ENCODE peak calls at places on chromosomes 6 and 20, in five cellular contexts. T is GM23338; D is mesenchymal stem cell; M is CD4-positive, CD25-positive, alpha-beta regulatory T cell; W is RWPE1. J is an unnamed sample.

GRCh38 chr20:44810061-44810390 is 320 bp downstream of the RIMS4 start:
- DNase-seq in W (no peak), T (peak; percentile 43), D (no peak), M (no peak), J (no peak)

GRCh38 chr6:118735320-118735719 is 83.9 kb upstream of the CEP85L start:
- DNase-seq in T (peak; percentile 83), M (no peak), W (no peak), D (no peak), J (no peak)

GRCh38 chr6:51855310-51856082 is 231.9 kb downstream of the PKHD1 start:
- DNase-seq in T (peak; percentile 95), D (peak; percentile 29), M (peak; percentile 23), W (peak; percentile 36), J (peak; percentile 49)

GRCh38 chr6:90819483-90819882 is 232.6 kb upstream of the MAP3K7 start:
- DNase-seq in T (no peak), M (no peak), W (no peak), D (no peak), J (no peak)

GRCh38 chr6:140380371-140381218 is 1006.1 kb upstream of the CITED2 start:
- DNase-seq in W (peak; percentile 19), T (no peak), M (no peak), D (peak; percentile 46), J (no peak)

GRCh38 chr20:8858181-8858794 is 210.6 kb upstream of the PLCB4 start:
- DNase-seq in D (peak; percentile 3), T (no peak), M (no peak), W (no peak), J (peak; percentile 19)

GRCh38 chr6:71510057-71510713 is 221.6 kb downstream of the OGFRL1 start:
- DNase-seq in D (peak; percentile 80), W (peak; percentile 53), T (peak; percentile 77), M (no peak), J (peak; percentile 58)

GRCh38 chr6:36443951-36444428 is 1.2 kb downstream of the KCTD20 start:
- DNase-seq in T (peak; percentile 79), D (peak; percentile 30), W (peak; percentile 48), M (peak; percentile 14), J (no peak)

GRCh38 chr6:85436408-85436807 is 13.5 kb upstream of the NT5E start:
- DNase-seq in W (no peak), M (no peak), D (no peak), T (no peak), J (no peak)

GRCh38 chr6:109242029-109242428 is 140.2 kb downstream of the CD164 start:
- DNase-seq in M (no peak), W (no peak), T (no peak), D (no peak), J (no peak)

GRCh38 chr20:57614490-57615471 is 5.4 kb downstream of the ZBP1 start:
- DNase-seq in M (no peak), D (no peak), T (no peak), W (no peak), J (no peak)
- H3K27ac ChIP-seq in M (no peak overlapping the region), D (no peak overlapping the region), T (no peak overlapping the region), W (no peak overlapping the region), J (no peak overlapping the region)

DNA sequence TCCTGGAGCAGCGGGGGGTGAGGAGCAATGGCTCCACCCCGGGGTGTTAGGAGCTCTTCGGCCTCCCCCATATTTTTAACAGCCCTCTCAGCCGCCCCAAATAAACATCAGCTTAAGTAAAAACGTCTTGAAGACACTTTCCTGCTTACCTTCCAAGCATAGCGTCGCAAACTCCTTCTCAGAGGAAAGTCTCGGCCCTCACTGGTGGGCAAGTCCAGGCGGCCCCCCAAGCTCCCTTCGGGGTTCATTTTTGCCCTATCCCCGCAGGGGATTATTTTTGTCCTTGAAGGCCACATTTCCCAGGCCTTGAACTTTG is 892 bp downstream of the RBM38 start:
- DNase-seq in T (no peak), W (no peak), D (no peak), M (no peak), J (no peak)
- H3K27ac ChIP-seq in T (no peak overlapping the region), W (peak overlapping the region; percentile 13), D (no peak overlapping the region), M (peak overlapping the region; percentile 94), J (no peak overlapping the region)

DNA sequence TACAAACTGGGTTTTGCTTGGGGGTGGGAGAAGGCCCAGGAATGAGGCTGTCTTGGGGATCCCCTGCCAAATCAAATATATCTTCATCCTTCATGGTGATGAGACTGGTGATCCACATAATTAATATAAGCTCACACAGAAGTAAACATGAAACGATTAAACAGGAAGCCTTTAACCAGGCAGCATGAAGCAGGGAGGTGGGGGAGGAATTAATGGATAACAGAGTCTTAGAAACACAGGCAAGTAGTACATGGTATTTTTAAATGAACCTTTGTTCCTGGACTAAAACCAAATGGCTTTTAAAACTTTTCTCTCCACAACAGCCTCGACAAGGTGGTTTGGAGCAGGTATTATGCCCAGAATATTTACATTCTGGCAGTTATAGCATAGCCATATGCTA is 437.4 kb downstream of the TFAP2A start:
- DNase-seq in T (no peak), M (no peak), W (no peak), D (no peak), J (no peak)
- H3K27ac ChIP-seq in T (no peak overlapping the region), M (no peak overlapping the region), W (no peak overlapping the region), D (no peak overlapping the region), J (no peak overlapping the region)

GRCh38 chr6:12977851-12978250 is 261.3 kb downstream of the PHACTR1 start:
- DNase-seq in W (no peak), T (no peak), M (no peak), D (no peak), J (no peak)

GRCh38 chr6:12977206-12977605 is 260.6 kb downstream of the PHACTR1 start:
- DNase-seq in T (no peak), D (no peak), M (no peak), W (no peak), J (no peak)

GRCh38 chr6:12969933-12970332 is 253.4 kb downstream of the PHACTR1 start:
- DNase-seq in D (peak; percentile 29), T (no peak), M (no peak), W (no peak), J (no peak)

GRCh38 chr6:12968839-12969558 is 252.4 kb downstream of the PHACTR1 start:
- DNase-seq in T (no peak), W (no peak), M (no peak), D (no peak), J (no peak)

GRCh38 chr6:12973302-12973865 is 256.8 kb downstream of the PHACTR1 start:
- DNase-seq in T (no peak), D (peak; percentile 59), M (no peak), W (no peak), J (no peak)
- H3K27ac ChIP-seq in T (no peak overlapping the region), D (peak overlapping the region; percentile 59), M (no peak overlapping the region), W (no peak overlapping the region), J (no peak overlapping the region)

GRCh38 chr6:134628154-134628553 is 310.2 kb upstream of the SGK1 start:
- DNase-seq in M (no peak), W (no peak), T (no peak), D (no peak), J (no peak)
- H3K27ac ChIP-seq in M (no peak overlapping the region), W (no peak overlapping the region), T (no peak overlapping the region), D (no peak overlapping the region), J (no peak overlapping the region)

GRCh38 chr6:163837681-163838431 is 423.3 kb downstream of the QKI start:
- DNase-seq in W (no peak), M (no peak), T (no peak), D (peak; percentile 18), J (no peak)

GRCh38 chr6:163835772-163836171 is 421.3 kb downstream of the QKI start:
- DNase-seq in T (no peak), M (no peak), D (no peak), W (no peak), J (no peak)

GRCh38 chr6:163839296-163839695 is 424.8 kb downstream of the QKI start:
- DNase-seq in D (no peak), T (no peak), W (no peak), M (no peak), J (no peak)

GRCh38 chr6:163834226-163834970 is 419.9 kb downstream of the QKI start:
- DNase-seq in T (peak; percentile 19), M (no peak), D (no peak), W (no peak), J (no peak)

GRCh38 chr6:163836916-163837660 is 422.6 kb downstream of the QKI start:
- DNase-seq in W (no peak), M (no peak), D (no peak), T (no peak), J (no peak)
- H3K27ac ChIP-seq in W (no peak overlapping the region), M (no peak overlapping the region), D (no peak overlapping the region), T (no peak overlapping the region), J (no peak overlapping the region)

DNA sequence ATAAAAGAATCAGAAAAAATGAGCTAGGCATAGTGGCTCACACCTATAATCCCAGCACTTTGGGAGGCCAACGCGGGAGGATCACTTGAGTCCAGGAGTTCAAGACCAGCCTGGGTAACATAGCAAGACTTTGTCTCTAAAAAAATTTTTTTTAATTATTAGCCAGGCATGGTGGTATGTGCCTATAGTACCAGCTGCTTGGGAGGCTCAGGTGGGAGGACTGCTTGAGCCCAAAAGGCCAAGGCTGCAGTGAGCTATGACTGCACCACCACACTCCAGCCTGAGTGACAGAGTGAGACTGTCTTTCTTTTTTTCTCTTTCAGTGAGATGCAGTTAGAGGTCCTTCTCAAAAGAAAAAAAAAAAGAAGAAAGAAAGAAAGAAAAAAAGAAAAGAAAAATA is 8.5 kb upstream of the SNRPC start:
- DNase-seq in M (no peak), T (no peak), D (no peak), W (no peak), J (no peak)
- H3K27ac ChIP-seq in M (no peak overlapping the region), T (no peak overlapping the region), D (no peak overlapping the region), W (no peak overlapping the region), J (no peak overlapping the region)

GRCh38 chr6:56685994-56686393 is 43.3 kb upstream of the DST start:
- DNase-seq in M (no peak), W (no peak), D (no peak), T (no peak), J (no peak)

GRCh38 chr6:56682580-56682979 is 39.9 kb upstream of the DST start:
- DNase-seq in D (no peak), M (no peak), T (no peak), W (no peak), J (no peak)

GRCh38 chr6:56685102-56685733 is 42.5 kb upstream of the DST start:
- DNase-seq in W (no peak), T (no peak), M (no peak), D (no peak), J (no peak)

GRCh38 chr6:56684342-56685101 is 41.8 kb upstream of the DST start:
- DNase-seq in M (no peak), W (no peak), T (no peak), D (no peak), J (no peak)

GRCh38 chr6:56683882-56684281 is 41.2 kb upstream of the DST start:
- DNase-seq in D (peak; percentile 95), W (peak; percentile 80), M (no peak), T (no peak), J (peak; percentile 76)
- H3K27ac ChIP-seq in D (no peak overlapping the region), W (no peak overlapping the region), M (no peak overlapping the region), T (no peak overlapping the region), J (peak overlapping the region; percentile 33)